ENCODE peak calls at places on chromosomes 13 and 19, in nine cellular contexts. One of them, this sample, is unnamed.

GRCh38 chr13:109154146-109154545 is 524.7 kb downstream of the MYO16 start:
- DNase-seq in dorsolateral prefrontal cortex: no peak
- DNase-seq in fibroblast of lung: peak; percentile 41
- DNase-seq in KG1: no peak
- DNase-seq in T-helper 17 cell: no peak
- DNase-seq in fibroblast of mammary gland: peak; percentile 41
- DNase-seq in heart right ventricle: no peak
- DNase-seq in mesendoderm: no peak
- DNase-seq in astrocyte of the spinal cord: no peak
- DNase-seq in this sample: no peak

GRCh38 chr19:55082023-55082851 is 6.6 kb downstream of the EPS8L1 start:
- DNase-seq in dorsolateral prefrontal cortex: no peak
- DNase-seq in fibroblast of lung: peak; percentile 34
- DNase-seq in KG1: peak; percentile 27
- DNase-seq in T-helper 17 cell: peak; percentile 42
- DNase-seq in fibroblast of mammary gland: peak; percentile 57
- DNase-seq in heart right ventricle: peak; percentile 47
- DNase-seq in mesendoderm: peak; percentile 74
- DNase-seq in astrocyte of the spinal cord: peak; percentile 41
- DNase-seq in this sample: no peak

GRCh38 chr13:104841110-104841509 is 1694.4 kb downstream of the EFNB2 start:
- DNase-seq in dorsolateral prefrontal cortex: no peak
- DNase-seq in fibroblast of lung: no peak
- DNase-seq in KG1: no peak
- DNase-seq in T-helper 17 cell: no peak
- DNase-seq in fibroblast of mammary gland: no peak
- DNase-seq in heart right ventricle: no peak
- DNase-seq in mesendoderm: no peak
- DNase-seq in astrocyte of the spinal cord: no peak
- DNase-seq in this sample: no peak

GRCh38 chr19:5542665-5543064 is 25.1 kb downstream of the TINCR start:
- DNase-seq in dorsolateral prefrontal cortex: no peak
- DNase-seq in fibroblast of lung: no peak
- DNase-seq in KG1: no peak
- DNase-seq in T-helper 17 cell: no peak
- DNase-seq in fibroblast of mammary gland: no peak
- DNase-seq in heart right ventricle: no peak
- DNase-seq in mesendoderm: peak; percentile 41
- DNase-seq in astrocyte of the spinal cord: no peak
- DNase-seq in this sample: no peak

GRCh38 chr19:27972291-27973040 is 1240.5 kb downstream of the UQCRFS1 start:
- DNase-seq in dorsolateral prefrontal cortex: no peak
- DNase-seq in fibroblast of lung: no peak
- DNase-seq in KG1: no peak
- DNase-seq in T-helper 17 cell: no peak
- DNase-seq in fibroblast of mammary gland: peak; percentile 35
- DNase-seq in heart right ventricle: no peak
- DNase-seq in mesendoderm: peak; percentile 81
- DNase-seq in astrocyte of the spinal cord: peak; percentile 58
- DNase-seq in this sample: no peak

GRCh38 chr19:27770095-27770494 is 1442.9 kb downstream of the UQCRFS1 start:
- DNase-seq in dorsolateral prefrontal cortex: no peak
- DNase-seq in fibroblast of lung: no peak
- DNase-seq in KG1: no peak
- DNase-seq in T-helper 17 cell: no peak
- DNase-seq in fibroblast of mammary gland: no peak
- DNase-seq in heart right ventricle: no peak
- DNase-seq in mesendoderm: no peak
- DNase-seq in astrocyte of the spinal cord: no peak
- DNase-seq in this sample: peak; percentile 31

GRCh38 chr13:51297556-51297955 is 41.9 kb upstream of the SERPINE3 start:
- DNase-seq in dorsolateral prefrontal cortex: no peak
- DNase-seq in fibroblast of lung: no peak
- DNase-seq in KG1: no peak
- DNase-seq in T-helper 17 cell: no peak
- DNase-seq in fibroblast of mammary gland: no peak
- DNase-seq in heart right ventricle: no peak
- DNase-seq in mesendoderm: peak; percentile 44
- DNase-seq in astrocyte of the spinal cord: no peak
- DNase-seq in this sample: no peak

GRCh38 chr13:48576448-48576993 is 43.6 kb upstream of the RCBTB2 start:
- DNase-seq in dorsolateral prefrontal cortex: no peak
- DNase-seq in fibroblast of lung: no peak
- DNase-seq in KG1: no peak
- DNase-seq in T-helper 17 cell: no peak
- DNase-seq in fibroblast of mammary gland: no peak
- DNase-seq in heart right ventricle: no peak
- DNase-seq in mesendoderm: peak; percentile 51
- DNase-seq in astrocyte of the spinal cord: no peak
- DNase-seq in this sample: no peak

GRCh38 chr13:38582133-38582532 is 104.7 kb upstream of the FREM2 start:
- DNase-seq in dorsolateral prefrontal cortex: no peak
- DNase-seq in fibroblast of lung: peak; percentile 44
- DNase-seq in KG1: peak; percentile 1
- DNase-seq in T-helper 17 cell: no peak
- DNase-seq in fibroblast of mammary gland: peak; percentile 23
- DNase-seq in heart right ventricle: peak; percentile 15
- DNase-seq in mesendoderm: peak; percentile 59
- DNase-seq in astrocyte of the spinal cord: peak; percentile 44
- DNase-seq in this sample: no peak

GRCh38 chr13:37407156-37407555 is 191.4 kb downstream of the POSTN start:
- DNase-seq in dorsolateral prefrontal cortex: no peak
- DNase-seq in fibroblast of lung: no peak
- DNase-seq in KG1: no peak
- DNase-seq in T-helper 17 cell: no peak
- DNase-seq in fibroblast of mammary gland: no peak
- DNase-seq in heart right ventricle: no peak
- DNase-seq in mesendoderm: no peak
- DNase-seq in astrocyte of the spinal cord: no peak
- DNase-seq in this sample: no peak

This sample was measured in lower leg skin.